ENCODE peak calls at places on chromosomes 1 and 21, in eight cellular contexts. E is KBM-7, A is HuH-7.5, F is NCI-H446 treated with DMSO at 0.1 percent for 48 hours, O is LoVo, X is tibial nerve, Y is mesenchymal stem cell, Q is left kidney. J is an unnamed sample.

GRCh38 chr21:36217711-36218110 is 61.1 kb downstream of the DOP1B start:
- DNase-seq in Q (no peak), F (no peak), X (no peak), E (no peak), O (no peak), Y (no peak), A (no peak), J (no peak)

GRCh38 chr1:226646870-226647449 is 92.1 kb downstream of the ITPKB start:
- DNase-seq in Q (no peak), A (no peak), F (no peak), Y (no peak), X (no peak), E (no peak), O (no peak), J (no peak)

GRCh38 chr1:21060523-21060922 is 116.2 kb downstream of the EIF4G3 start:
- DNase-seq in F (no peak), Q (no peak), O (no peak), X (no peak), E (no peak), A (no peak), Y (no peak), J (no peak)

GRCh38 chr1:53112861-53113260 is 29.6 kb downstream of the SLC1A7 start:
- DNase-seq in Y (peak), F (no peak), Q (no peak), E (no peak), O (no peak), X (no peak), A (no peak), J (no peak)

GRCh38 chr1:243642936-243643335 is 207.1 kb downstream of the AKT3 start:
- DNase-seq in O (no peak), Y (peak), X (no peak), F (no peak), Q (no peak), A (no peak), E (no peak), J (no peak)

GRCh38 chr1:28112388-28113311 is 24.2 kb upstream of the EYA3 start:
- DNase-seq in Q (no peak), O (peak), E (peak), Y (peak), A (no peak), F (no peak), X (peak), J (peak)

GRCh38 chr1:175922254-175922881 is 179.0 kb upstream of the TNR start:
- DNase-seq in O (no peak), A (no peak), X (no peak), Q (no peak), F (no peak), Y (peak), E (no peak), J (no peak)

GRCh38 chr1:11918779-11919519 is 7.3 kb downstream of the KIAA2013 start:
- DNase-seq in X (no peak), O (no peak), Q (no peak), A (no peak), E (no peak), Y (peak), F (no peak), J (peak)

GRCh38 chr1:57832616-57833015 is 408.8 kb upstream of the DAB1 start:
- DNase-seq in F (no peak), Q (no peak), A (no peak), X (no peak), Y (no peak), O (no peak), E (no peak), J (no peak)

GRCh38 chr1:244780311-244780710 is 55.1 kb upstream of the COX20 start:
- DNase-seq in A (no peak), O (no peak), Q (no peak), F (no peak), E (no peak), X (no peak), Y (no peak), J (no peak)

GRCh38 chr1:29124366-29125236 is 898 bp upstream of the TMEM200B start:
- DNase-seq in A (peak), E (peak), X (peak), Q (peak), F (no peak), Y (peak), O (peak), J (no peak)

GRCh38 chr21:45137612-45137937 is 63.2 kb downstream of the ADARB1 start:
- DNase-seq in F (no peak), O (no peak), Y (no peak), E (no peak), A (no peak), Q (no peak), X (no peak), J (no peak)

GRCh38 chr1:42117214-42117613 is 36.0 kb upstream of the GUCA2B start:
- DNase-seq in Q (no peak), F (no peak), E (no peak), Y (no peak), A (no peak), O (no peak), X (no peak), J (no peak)

GRCh38 chr1:167489581-167490340 is 28.6 kb downstream of the CD247 start:
- DNase-seq in O (no peak), F (no peak), Q (peak), X (no peak), E (no peak), Y (no peak), A (no peak), J (no peak)

GRCh38 chr1:174077755-174078490 is 55.8 kb upstream of the RC3H1 start:
- DNase-seq in A (no peak), Y (no peak), O (no peak), Q (peak), X (no peak), E (no peak), F (no peak), J (no peak)

GRCh38 chr1:205832326-205832751 is 17.6 kb downstream of the PM20D1 start:
- DNase-seq in F (no peak), E (no peak), O (no peak), Q (peak), X (no peak), A (no peak), Y (no peak), J (no peak)

J was measured in thoracic aorta.